ENCODE peak calls at places on chromosomes 3 and 15, in seven cellular contexts. T, F, W, C, M, I and N are unnamed samples.

GRCh38 chr3:188776447-188776846 is 395.3 kb upstream of the TPRG1 start:
- DNase-seq in T (no peak), F (no peak), W (no peak), C (peak; percentile 51), M (peak; percentile 58), I (no peak), N (no peak)

GRCh38 chr3:24510030-24510648 is 15.5 kb upstream of the THRB start:
- DNase-seq in T (no peak), F (no peak), W (no peak), C (no peak), M (peak; percentile 73), I (no peak), N (no peak)

GRCh38 chr15:22961661-22962221 is 18.4 kb downstream of the CYFIP1 start:
- DNase-seq in T (no peak), F (no peak), W (no peak), C (peak; percentile 38), M (no peak), I (no peak), N (no peak)

GRCh38 chr3:128257632-128258031 is 104.4 kb downstream of the EEFSEC start:
- DNase-seq in T (no peak), F (no peak), W (no peak), C (no peak), M (no peak), I (no peak), N (no peak)

GRCh38 chr3:100891827-100892226 is 101.4 kb downstream of the ABI3BP start:
- DNase-seq in T (no peak), F (no peak), W (no peak), C (peak; percentile 23), M (peak; percentile 40), I (no peak), N (no peak)

GRCh38 chr3:129526121-129526900 is 2.1 kb upstream of the RHO start:
- DNase-seq in T (no peak), F (peak; percentile 90), W (no peak), C (no peak), M (no peak), I (peak; percentile 54), N (peak; percentile 82)

GRCh38 chr3:170697803-170698350 is 112.0 kb upstream of the SLC7A14 start:
- DNase-seq in T (no peak), F (no peak), W (no peak), C (no peak), M (no peak), I (no peak), N (no peak)

GRCh38 chr3:181631901-181632300 is 79.8 kb upstream of the SOX2 start:
- DNase-seq in T (no peak), F (no peak), W (no peak), C (no peak), M (peak; percentile 12), I (no peak), N (no peak)

GRCh38 chr15:80991446-80991845 is 1.8 kb upstream of the MESD start:
- DNase-seq in T (no peak), F (peak; percentile 48), W (no peak), C (peak; percentile 38), M (peak; percentile 17), I (no peak), N (peak; percentile 30)

GRCh38 chr15:60137711-60138396 is 133.7 kb downstream of the FOXB1 start:
- DNase-seq in T (no peak), F (no peak), W (peak; percentile 82), C (peak; percentile 75), M (peak; percentile 31), I (no peak), N (no peak)

GRCh38 chr3:155232605-155233004 is 60.9 kb downstream of the STRIT1 start:
- DNase-seq in T (peak; percentile 92), F (no peak), W (peak; percentile 75), C (peak; percentile 72), M (peak; percentile 98), I (no peak), N (no peak)

GRCh38 chr3:74059301-74059700 is 434.6 kb upstream of the PDZRN3 start:
- DNase-seq in T (no peak), F (no peak), W (no peak), C (no peak), M (no peak), I (no peak), N (no peak)

GRCh38 chr3:34312684-34313083 is 514.3 kb downstream of the PDCD6IP start:
- DNase-seq in T (no peak), F (no peak), W (no peak), C (no peak), M (no peak), I (no peak), N (no peak)

GRCh38 chr15:92365079-92365478 is 28.6 kb upstream of the ST8SIA2 start:
- DNase-seq in T (no peak), F (peak; percentile 23), W (peak; percentile 34), C (no peak), M (no peak), I (no peak), N (no peak)

GRCh38 chr15:99464137-99464536 is 101.6 kb upstream of the MEF2A start:
- DNase-seq in T (no peak), F (no peak), W (no peak), C (no peak), M (no peak), I (no peak), N (no peak)

GRCh38 chr15:23855260-23855659 is 168.2 kb upstream of the NDN start:
- DNase-seq in T (no peak), F (no peak), W (no peak), C (no peak), M (no peak), I (no peak), N (no peak)

GRCh38 chr3:149487598-149488197 is 13.2 kb downstream of the TM4SF4 start:
- DNase-seq in T (no peak), F (peak; percentile 48), W (peak; percentile 16), C (no peak), M (peak; percentile 48), I (no peak), N (peak; percentile 41)

GRCh38 chr3:72661115-72661457 is 187.2 kb downstream of the SHQ1 start:
- DNase-seq in T (peak; percentile 75), F (no peak), W (peak; percentile 37), C (peak; percentile 90), M (peak; percentile 98), I (no peak), N (no peak)

GRCh38 chr3:61483997-61484396 is 77.4 kb upstream of the PTPRG start:
- DNase-seq in T (no peak), F (no peak), W (no peak), C (no peak), M (no peak), I (no peak), N (peak; percentile 3)

GRCh38 chr3:129310111-129310601 is 31.5 kb downstream of the HMCES start:
- DNase-seq in T (no peak), F (no peak), W (peak; percentile 61), C (no peak), M (peak; percentile 62), I (no peak), N (no peak)

GRCh38 chr15:60590935-60591490 is 112.1 kb upstream of the ICE2 start:
- DNase-seq in T (no peak), F (peak; percentile 13), W (peak; percentile 57), C (peak; percentile 20), M (no peak), I (no peak), N (peak; percentile 41)

GRCh38 chr15:40130118-40130517 is 21.4 kb upstream of the BMF start:
- DNase-seq in T (no peak), F (no peak), W (no peak), C (no peak), M (no peak), I (no peak), N (no peak)

GRCh38 chr3:64588381-64588780 is 99.4 kb downstream of the ADAMTS9 start:
- DNase-seq in T (no peak), F (no peak), W (no peak), C (no peak), M (no peak), I (no peak), N (no peak)

GRCh38 chr3:110165753-110166152 is 828.4 kb upstream of the DPPA4 start:
- DNase-seq in T (no peak), F (no peak), W (no peak), C (no peak), M (no peak), I (no peak), N (no peak)

GRCh38 chr15:80996247-80996646 is 4.5 kb upstream of the TLNRD1 start:
- DNase-seq in T (no peak), F (peak; percentile 67), W (no peak), C (no peak), M (peak; percentile 23), I (no peak), N (peak; percentile 64)

GRCh38 chr3:179045719-179046402 is 25.7 kb downstream of the ZMAT3 start:
- DNase-seq in T (no peak), F (peak; percentile 9), W (no peak), C (no peak), M (no peak), I (no peak), N (peak; percentile 43)

GRCh38 chr3:144843099-144843498 is 871.5 kb downstream of the DIPK2A start:
- DNase-seq in T (no peak), F (peak; percentile 9), W (no peak), C (no peak), M (no peak), I (no peak), N (peak; percentile 11)

GRCh38 chr3:11235385-11235784 is 36.8 kb upstream of the ATG7 start:
- DNase-seq in T (no peak), F (no peak), W (no peak), C (no peak), M (no peak), I (no peak), N (no peak)

GRCh38 chr15:50109086-50109987 is 9.7 kb downstream of the ATP8B4 start:
- DNase-seq in T (no peak), F (peak; percentile 74), W (no peak), C (no peak), M (no peak), I (no peak), N (peak; percentile 77)

GRCh38 chr3:33392144-33392543 is 48.1 kb downstream of the UBP1 start:
- DNase-seq in T (no peak), F (no peak), W (no peak), C (no peak), M (no peak), I (no peak), N (no peak)

GRCh38 chr3:113769551-113769950 is 22.7 kb downstream of the ATP6V1A start:
- DNase-seq in T (no peak), F (peak; percentile 20), W (no peak), C (peak; percentile 47), M (peak; percentile 51), I (no peak), N (no peak)